ENCODE peak calls at places on chromosome X, in ten cellular contexts. P is psoas muscle, K is heart right ventricle, D is fibroblast of mammary gland, R is neural progenitor cell, S is AG04450, X is lower lobe of right lung, Y is keratinocyte, B is body of pancreas, T is astrocyte of the spinal cord. C is an unnamed sample.
A peak's percentile ranks its signal among the peaks of the same experiment; 100 is the strongest.

GRCh38 chrX:71870337-71871098 is 40.1 kb upstream of the NHSL2 start:
- DNase-seq in P (no peak), K (no peak), D (peak; percentile 10), R (peak; percentile 55), S (no peak), X (no peak), Y (no peak), B (no peak), T (peak; percentile 6), C (no peak)

GRCh38 chrX:132433001-132433400 is 55.8 kb downstream of the MBNL3 start:
- DNase-seq in P (no peak), K (no peak), D (no peak), R (no peak), S (no peak), X (no peak), Y (no peak), B (no peak), T (no peak), C (no peak)

GRCh38 chrX:38095971-38096529 is 89.7 kb downstream of the SYTL5 start:
- DNase-seq in P (no peak), K (no peak), D (peak; percentile 50), R (no peak), S (no peak), X (no peak), Y (no peak), B (no peak), T (peak; percentile 50), C (no peak)

GRCh38 chrX:112147206-112147605 is 64.6 kb upstream of the TRPC5 start:
- DNase-seq in P (no peak), K (no peak), D (peak; percentile 5), R (peak; percentile 63), S (no peak), X (no peak), Y (no peak), B (no peak), T (no peak), C (no peak)

GRCh38 chrX:120514236-120514635 is 45.1 kb upstream of the LAMP2 start:
- DNase-seq in P (no peak), K (no peak), D (peak; percentile 42), R (peak; percentile 8), S (no peak), X (no peak), Y (no peak), B (peak; percentile 19), T (peak; percentile 22), C (no peak)

GRCh38 chrX:53004038-53004437 is 44.6 kb upstream of the GPR173 start:
- DNase-seq in P (no peak), K (no peak), D (no peak), R (no peak), S (no peak), X (no peak), Y (no peak), B (no peak), T (no peak), C (no peak)

GRCh38 chrX:111352424-111352823 is 59.6 kb downstream of the DCX start:
- DNase-seq in P (peak; percentile 13), K (peak; percentile 40), D (peak; percentile 94), R (no peak), S (no peak), X (no peak), Y (no peak), B (peak; percentile 61), T (peak; percentile 78), C (no peak)

GRCh38 chrX:135114392-135114791 is 5.9 kb downstream of the ETDB start:
- DNase-seq in P (no peak), K (no peak), D (no peak), R (no peak), S (no peak), X (no peak), Y (no peak), B (no peak), T (no peak), C (no peak)

GRCh38 chrX:136941396-136942337 is 61.1 kb upstream of the RBMX start:
- DNase-seq in P (no peak), K (no peak), D (no peak), R (no peak), S (no peak), X (no peak), Y (no peak), B (no peak), T (no peak), C (no peak)

GRCh38 chrX:119343856-119344255 is 55.3 kb upstream of the SLC25A43 start:
- DNase-seq in P (no peak), K (no peak), D (no peak), R (no peak), S (no peak), X (no peak), Y (no peak), B (no peak), T (no peak), C (no peak)

GRCh38 chrX:32048285-32048684 is 976.4 kb upstream of the FTHL17 start:
- DNase-seq in P (no peak), K (no peak), D (no peak), R (no peak), S (no peak), X (no peak), Y (no peak), B (no peak), T (no peak), C (no peak)

GRCh38 chrX:131734621-131735020 is 190.7 kb downstream of the OR13H1 start:
- DNase-seq in P (peak; percentile 55), K (peak; percentile 4), D (peak; percentile 45), R (no peak), S (no peak), X (no peak), Y (no peak), B (peak; percentile 92), T (peak; percentile 83), C (no peak)

GRCh38 chrX:12973561-12974216 is 1.2 kb upstream of the TMSB4X start:
- DNase-seq in P (no peak), K (peak; percentile 34), D (no peak), R (peak; percentile 5), S (no peak), X (peak; percentile 58), Y (no peak), B (no peak), T (no peak), C (no peak)

DNA sequence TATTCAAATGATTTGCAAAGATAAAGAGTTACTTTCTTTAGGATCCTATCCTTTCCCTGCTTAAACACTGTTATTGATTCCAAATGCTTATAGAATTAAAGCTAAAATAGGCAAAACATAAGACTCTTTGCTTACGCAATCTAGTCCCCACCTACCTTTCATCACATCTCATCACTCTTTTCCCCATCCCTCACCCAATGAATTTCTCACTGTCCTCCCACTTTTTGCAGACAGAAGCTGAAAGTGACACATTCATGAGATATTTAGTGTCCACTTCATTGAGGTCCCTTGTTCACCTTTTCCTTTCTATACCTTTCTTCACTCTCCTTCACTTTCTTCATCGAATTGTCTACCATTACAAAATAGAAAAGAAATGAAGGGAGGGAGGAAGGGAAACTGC is 424 bp downstream of the SATL1 start:
- DNase-seq in P (no peak), K (no peak), D (no peak), R (no peak), S (no peak), X (no peak), Y (no peak), B (no peak), T (no peak), C (no peak)
- H3K4me3 ChIP-seq in P (peak overlapping the region; percentile 70), K (peak overlapping the region; percentile 63), D (no peak overlapping the region), R (peak overlapping the region; percentile 72), S (peak overlapping the region; percentile 76), X (peak overlapping the region; percentile 56), Y (peak overlapping the region; percentile 80), B (no peak overlapping the region), T (peak overlapping the region; percentile 75), C (no peak overlapping the region)

GRCh38 chrX:95318882-95319281 is 1365.8 kb upstream of the DIAPH2 start:
- DNase-seq in P (no peak), K (no peak), D (peak; percentile 3), R (peak; percentile 52), S (no peak), X (no peak), Y (no peak), B (no peak), T (no peak), C (no peak)
- TF ChIP-seq CTCF in P (no peak), K (no peak), D (peak; percentile 32), R (peak; percentile 61), S (no peak), X (no peak), Y (peak; percentile 30), B (no peak), T (peak; percentile 17), C (no peak)

DNA sequence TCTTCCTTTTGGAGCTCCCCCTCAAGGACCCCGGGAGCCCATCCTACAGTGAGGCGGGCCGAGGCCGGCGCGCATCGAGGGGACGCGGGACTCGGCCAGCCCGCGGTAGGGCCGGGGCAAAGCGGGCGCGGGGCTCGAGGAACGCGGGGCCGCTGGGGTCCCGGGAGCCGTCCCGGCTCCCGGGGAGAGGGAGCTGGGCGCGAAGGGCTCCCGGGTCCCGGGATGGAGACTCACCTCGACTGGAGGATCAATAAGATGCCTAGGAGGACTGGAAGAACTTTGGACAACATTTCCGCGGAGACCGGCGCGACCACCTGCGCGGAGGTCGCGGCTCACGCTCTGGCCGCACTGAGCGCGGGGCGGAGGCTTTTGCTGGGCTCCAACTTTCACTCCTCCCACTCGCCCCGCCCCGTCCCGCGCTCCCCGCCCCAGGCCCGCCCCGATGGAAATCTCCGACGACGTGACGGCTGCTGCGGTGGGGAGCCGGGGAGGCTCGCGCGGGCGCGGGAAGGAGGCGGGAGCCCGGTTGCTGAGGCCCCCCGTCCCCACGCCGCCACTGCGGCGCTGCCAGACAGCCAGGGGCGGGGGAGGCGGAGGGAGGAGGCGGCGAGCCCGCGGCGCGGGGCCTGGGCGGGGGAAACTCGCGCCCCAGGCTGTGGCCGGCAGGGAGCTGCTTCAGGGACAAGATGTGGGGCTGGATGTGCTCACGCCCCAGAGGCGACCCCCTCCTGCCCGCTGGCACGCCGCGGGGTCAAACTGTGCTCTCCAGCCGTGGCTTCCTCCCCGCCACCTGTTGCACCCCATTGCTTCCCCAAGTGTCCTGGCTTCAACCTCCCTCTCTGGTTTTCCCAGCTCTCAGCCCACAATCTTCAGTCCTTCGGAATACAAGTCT is at the start of gene GABRE:
- DNase-seq in P (peak; percentile 68), K (peak; percentile 53), D (peak; percentile 26), R (peak; percentile 69), S (no peak), X (peak; percentile 56), Y (no peak), B (peak; percentile 66), T (peak; percentile 50), C (no peak)
- H3K4me3 ChIP-seq in P (peak within 1 kb of the TSS; percentile 59), K (peak within 1 kb of the TSS; percentile 64), D (peak within 1 kb of the TSS; percentile 51), R (peak within 1 kb of the TSS; percentile 40), S (peak within 1 kb of the TSS; percentile 64), X (peak within 1 kb of the TSS; percentile 54), Y (peak within 1 kb of the TSS; percentile 76), B (peak within 1 kb of the TSS; percentile 24), T (peak within 1 kb of the TSS; percentile 59), C (peak within 1 kb of the TSS; percentile 77)

GRCh38 chrX:94662665-94663064 is 988.7 kb downstream of the FAM133A start:
- DNase-seq in P (no peak), K (no peak), D (no peak), R (peak; percentile 39), S (no peak), X (no peak), Y (no peak), B (no peak), T (no peak), C (no peak)
- TF ChIP-seq CTCF in P (no peak), K (no peak), D (no peak), R (peak; percentile 51), S (no peak), X (peak; percentile 9), Y (no peak), B (peak; percentile 26), T (no peak), C (no peak)